ENCODE peak calls at places on chromosomes 13 and 19, in nine cellular contexts. N is brain microvascular endothelial cell, M is pancreas, K is K562, X is IMR-90, Y is aorta, W is HL-60, U is PC-9, D is neuronal stem cell. F is an unnamed sample.

GRCh38 chr19:18999896-19000620 is 33.3 kb downstream of the SUGP2 start:
- DNase-seq in N (no peak), M (no peak), K (no peak), X (peak), Y (no peak), W (no peak), U (no peak), D (no peak), F (no peak)

GRCh38 chr19:50190439-50190891 is 13.0 kb upstream of the MYH14 start:
- DNase-seq in N (no peak), M (no peak), K (no peak), X (no peak), Y (no peak), W (peak), U (peak), D (no peak), F (no peak)

GRCh38 chr13:43087960-43088580 is 64.7 kb downstream of the DNAJC15 start:
- DNase-seq in N (peak), M (no peak), K (no peak), X (peak), Y (no peak), W (no peak), U (no peak), D (no peak), F (no peak)

GRCh38 chr19:3389876-3390361 is 23.5 kb downstream of the NFIC start:
- DNase-seq in N (no peak), M (peak), K (no peak), X (peak), Y (no peak), W (no peak), U (no peak), D (no peak), F (no peak)

GRCh38 chr19:2613507-2614295 is 88.8 kb downstream of the GNG7 start:
- DNase-seq in N (no peak), M (peak), K (peak), X (peak), Y (peak), W (no peak), U (no peak), D (no peak), F (no peak)

GRCh38 chr19:41409288-41409687 is 11.7 kb downstream of the BCKDHA start:
- DNase-seq in N (no peak), M (no peak), K (no peak), X (peak), Y (no peak), W (no peak), U (peak), D (no peak), F (no peak)

GRCh38 chr19:38266070-38266469 is 1.7 kb downstream of the SPINT2 start:
- DNase-seq in N (no peak), M (no peak), K (no peak), X (no peak), Y (no peak), W (no peak), U (peak), D (no peak), F (no peak)

GRCh38 chr13:98216135-98216565 is 39.1 kb upstream of the RNF113B start:
- DNase-seq in N (peak), M (no peak), K (no peak), X (peak), Y (peak), W (no peak), U (peak), D (no peak), F (no peak)

GRCh38 chr19:7265963-7266362 is 28.3 kb downstream of the INSR start:
- DNase-seq in N (no peak), M (peak), K (no peak), X (no peak), Y (no peak), W (peak), U (peak), D (no peak), F (no peak)

GRCh38 chr19:24159707-24160106 is 72.7 kb downstream of the ZNF254 start:
- DNase-seq in N (no peak), M (no peak), K (no peak), X (peak), Y (no peak), W (no peak), U (peak), D (no peak), F (peak)

GRCh38 chr13:92315265-92315664 is 911.3 kb upstream of the GPC6 start:
- DNase-seq in N (no peak), M (no peak), K (no peak), X (no peak), Y (no peak), W (no peak), U (no peak), D (no peak), F (no peak)

GRCh38 chr19:1295169-1296012 is 9.7 kb downstream of the EFNA2 start:
- DNase-seq in N (no peak), M (peak), K (peak), X (no peak), Y (no peak), W (no peak), U (no peak), D (no peak), F (no peak)

GRCh38 chr19:39483141-39483540 is 2.5 kb downstream of the TIMM50 start:
- DNase-seq in N (no peak), M (no peak), K (no peak), X (no peak), Y (no peak), W (no peak), U (no peak), D (no peak), F (no peak)

GRCh38 chr19:39481676-39482075 is 1.0 kb downstream of the TIMM50 start:
- DNase-seq in N (no peak), M (no peak), K (no peak), X (no peak), Y (no peak), W (no peak), U (no peak), D (no peak), F (no peak)

GRCh38 chr19:39481229-39481545 is 549 bp downstream of the TIMM50 start:
- DNase-seq in N (no peak), M (no peak), K (no peak), X (no peak), Y (no peak), W (no peak), U (no peak), D (no peak), F (no peak)

GRCh38 chr19:39480337-39481228 is at the start of gene TIMM50:
- DNase-seq in N (peak), M (peak), K (peak), X (peak), Y (peak), W (peak), U (peak), D (peak), F (peak)

DNA sequence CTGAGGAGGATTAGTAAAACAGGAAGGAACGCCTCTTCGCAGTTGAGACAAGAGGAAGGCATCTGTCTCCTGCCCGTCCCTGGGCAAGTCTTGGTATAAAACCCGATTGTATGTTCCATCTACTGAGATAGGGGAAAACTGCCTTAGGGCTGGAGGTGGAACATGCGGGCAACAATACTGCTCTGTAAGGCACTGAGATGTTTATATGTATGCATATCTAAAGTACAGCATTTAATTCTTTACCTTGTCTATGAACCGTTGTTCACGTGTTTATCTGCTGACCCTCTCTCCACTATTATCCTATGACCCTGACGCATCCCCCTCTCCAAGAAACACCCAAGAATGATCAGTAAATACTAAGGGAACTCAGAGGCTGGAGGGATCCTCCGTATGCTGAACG is 722 bp upstream of the TIMM50 start:
- DNase-seq in N (no peak), M (no peak), K (no peak), X (no peak), Y (no peak), W (no peak), U (no peak), D (no peak), F (no peak)
- H3K27ac ChIP-seq in N (peak), M (no peak), K (peak), X (peak), Y (no peak), W (peak), U (peak), D (no peak), F (peak)

GRCh38 chr13:52599853-52600603 is 42.2 kb upstream of the HNRNPA1L2 start:
- DNase-seq in N (no peak), M (peak), K (no peak), X (peak), Y (peak), W (no peak), U (no peak), D (no peak), F (no peak)

GRCh38 chr13:52597676-52598075 is 44.6 kb upstream of the HNRNPA1L2 start:
- DNase-seq in N (no peak), M (no peak), K (no peak), X (no peak), Y (no peak), W (no peak), U (no peak), D (no peak), F (no peak)

GRCh38 chr13:52600666-52601065 is 41.6 kb upstream of the HNRNPA1L2 start:
- DNase-seq in N (no peak), M (no peak), K (no peak), X (no peak), Y (no peak), W (no peak), U (no peak), D (no peak), F (no peak)

GRCh38 chr13:52599037-52599852 is 43.0 kb upstream of the HNRNPA1L2 start:
- DNase-seq in N (peak), M (no peak), K (no peak), X (peak), Y (no peak), W (no peak), U (no peak), D (no peak), F (peak)
- H3K27ac ChIP-seq in N (peak), M (peak), K (no peak), X (peak), Y (no peak), W (no peak), U (no peak), D (no peak), F (no peak)

DNA sequence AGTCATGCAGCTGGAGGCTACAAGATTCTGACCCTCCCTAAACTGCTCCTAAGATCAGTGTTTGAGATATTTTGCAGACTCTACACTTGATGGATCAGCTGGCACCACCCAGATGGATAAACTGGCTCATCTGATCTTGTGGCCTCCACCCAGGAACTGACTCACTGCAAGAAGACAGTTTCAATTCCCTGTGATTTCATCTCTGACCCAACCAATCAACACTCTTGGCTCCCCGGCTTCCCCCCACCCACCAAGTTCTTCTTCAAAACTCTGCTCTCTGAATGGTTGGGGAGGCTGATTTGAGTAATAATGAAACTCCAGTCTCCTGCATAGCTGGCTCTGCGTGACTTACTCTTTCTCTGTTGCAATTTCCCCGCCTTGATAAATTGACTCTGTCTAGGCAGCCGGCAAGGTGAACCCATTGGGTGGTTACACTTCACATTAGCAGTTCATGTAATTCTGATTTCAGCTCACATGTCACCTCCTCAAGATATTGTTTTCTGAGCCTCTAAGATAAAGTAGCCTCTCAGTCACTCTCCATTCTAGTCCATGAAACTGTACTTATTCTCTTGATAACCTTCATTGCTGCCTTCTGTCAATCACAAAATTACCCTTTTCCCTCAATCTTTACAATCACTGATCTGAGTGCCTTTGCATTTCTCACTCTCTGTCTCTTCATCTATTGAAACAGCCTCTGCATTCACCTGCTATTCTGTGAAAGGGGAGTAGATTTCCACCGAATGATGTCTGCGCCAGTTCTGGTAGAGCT is 9.9 kb upstream of the FPR3 start:
- DNase-seq in N (peak), M (no peak), K (no peak), X (no peak), Y (no peak), W (peak), U (peak), D (no peak), F (peak)
- H3K27ac ChIP-seq in N (no peak), M (peak), K (peak), X (no peak), Y (no peak), W (no peak), U (no peak), D (no peak), F (no peak)

GRCh38 chr19:55674459-55674840 is 576 bp upstream of the EPN1 start:
- DNase-seq in N (no peak), M (no peak), K (no peak), X (no peak), Y (no peak), W (no peak), U (no peak), D (no peak), F (no peak)
- H3K27ac ChIP-seq in N (no peak), M (peak), K (peak), X (peak), Y (no peak), W (peak), U (peak), D (no peak), F (no peak)

F was measured in foreskin keratinocyte.